ENCODE peak calls at places on chromosomes 3 and 15, in four cellular contexts. One of them, this sample, is unnamed.

GRCh38 chr15:80832676-80833075 is 53.5 kb downstream of the CEMIP start:
- DNase-seq in transverse colon: no peak
- DNase-seq in cerebellar nuclear complex: no peak
- DNase-seq in ecto neural progenitor cell: no peak
- DNase-seq in this sample: no peak

GRCh38 chr3:171168086-171168485 is 141.6 kb upstream of the SLC2A2 start:
- DNase-seq in transverse colon: no peak
- DNase-seq in cerebellar nuclear complex: no peak
- DNase-seq in ecto neural progenitor cell: no peak
- DNase-seq in this sample: no peak

GRCh38 chr3:45664558-45664957 is 24.6 kb upstream of the SACM1L start:
- DNase-seq in transverse colon: peak; percentile 53
- DNase-seq in cerebellar nuclear complex: no peak
- DNase-seq in ecto neural progenitor cell: no peak
- DNase-seq in this sample: no peak

GRCh38 chr3:46213201-46213600 is 5.1 kb upstream of the CCR1 start:
- DNase-seq in transverse colon: no peak
- DNase-seq in cerebellar nuclear complex: no peak
- DNase-seq in ecto neural progenitor cell: no peak
- DNase-seq in this sample: no peak

GRCh38 chr3:118765636-118766305 is 268.9 kb downstream of the IGSF11 start:
- DNase-seq in transverse colon: no peak
- DNase-seq in cerebellar nuclear complex: no peak
- DNase-seq in ecto neural progenitor cell: no peak
- DNase-seq in this sample: no peak

GRCh38 chr15:39435244-39435643 is 145.6 kb upstream of the THBS1 start:
- DNase-seq in transverse colon: no peak
- DNase-seq in cerebellar nuclear complex: no peak
- DNase-seq in ecto neural progenitor cell: no peak
- DNase-seq in this sample: no peak

GRCh38 chr3:51522273-51522981 is 16.1 kb upstream of the RAD54L2 start:
- DNase-seq in transverse colon: no peak
- DNase-seq in cerebellar nuclear complex: no peak
- DNase-seq in ecto neural progenitor cell: no peak
- DNase-seq in this sample: no peak

GRCh38 chr15:59991919-59992318 is 12.2 kb upstream of the FOXB1 start:
- DNase-seq in transverse colon: no peak
- DNase-seq in cerebellar nuclear complex: no peak
- DNase-seq in ecto neural progenitor cell: no peak
- DNase-seq in this sample: no peak

GRCh38 chr15:66706225-66706732 is 4.2 kb downstream of the SMAD6 start:
- DNase-seq in transverse colon: no peak
- DNase-seq in cerebellar nuclear complex: no peak
- DNase-seq in ecto neural progenitor cell: no peak
- DNase-seq in this sample: no peak

GRCh38 chr15:31262901-31263671 is 63.5 kb upstream of the KLF13 start:
- DNase-seq in transverse colon: peak; percentile 57
- DNase-seq in cerebellar nuclear complex: no peak
- DNase-seq in ecto neural progenitor cell: peak; percentile 32
- DNase-seq in this sample: no peak

GRCh38 chr15:58433597-58434333 is 2.0 kb downstream of the LIPC start:
- DNase-seq in transverse colon: no peak
- DNase-seq in cerebellar nuclear complex: peak; percentile 83
- DNase-seq in ecto neural progenitor cell: no peak
- DNase-seq in this sample: no peak

GRCh38 chr15:99704444-99704838 is 28.8 kb downstream of the LYSMD4 start:
- DNase-seq in transverse colon: no peak
- DNase-seq in cerebellar nuclear complex: peak; percentile 75
- DNase-seq in ecto neural progenitor cell: no peak
- DNase-seq in this sample: no peak

GRCh38 chr3:147405552-147406254 is 640 bp downstream of the ZIC4 start:
- DNase-seq in transverse colon: no peak
- DNase-seq in cerebellar nuclear complex: no peak
- DNase-seq in ecto neural progenitor cell: peak; percentile 60
- DNase-seq in this sample: peak; percentile 57

GRCh38 chr15:95975212-95975611 is 355.3 kb upstream of the NR2F2 start:
- DNase-seq in transverse colon: no peak
- DNase-seq in cerebellar nuclear complex: no peak
- DNase-seq in ecto neural progenitor cell: no peak
- DNase-seq in this sample: no peak

GRCh38 chr3:190227064-190227463 is 95.2 kb downstream of the CLDN1 start:
- DNase-seq in transverse colon: no peak
- DNase-seq in cerebellar nuclear complex: no peak
- DNase-seq in ecto neural progenitor cell: no peak
- DNase-seq in this sample: no peak

This sample was measured in esophagus muscularis mucosa.